ENCODE peak calls at places on chromosomes 11 and 22, in nine cellular contexts. K is COR-L47, O is hypothalamus, Y is OCI-LY7, L is neural progenitor cell, G is globus pallidus, Z is caudate nucleus, F is tibial nerve, X is heart right ventricle. D is an unnamed sample.

GRCh38 chr11:65833297-65834030 is at the start of gene SNX32:
- DNase-seq in G (peak; percentile 92), F (peak; percentile 93), L (peak; percentile 97), X (peak; percentile 95), Z (peak; percentile 88), K (peak; percentile 93), O (peak; percentile 91), Y (no peak), D (peak; percentile 93)

GRCh38 chr11:108235192-108235591 is 12.3 kb downstream of the ATM start:
- DNase-seq in G (no peak), Y (no peak), Z (no peak), L (no peak), O (no peak), F (no peak), X (no peak), K (no peak), D (no peak)

GRCh38 chr11:12439615-12440014 is 62.2 kb downstream of the PARVA start:
- DNase-seq in L (no peak), Y (peak; percentile 2), K (no peak), O (no peak), F (no peak), Z (no peak), X (no peak), G (no peak), D (no peak)

GRCh38 chr11:105004021-105004420 is 18.9 kb downstream of the CASP5 start:
- DNase-seq in Z (no peak), L (no peak), F (no peak), K (no peak), X (no peak), Y (no peak), O (no peak), G (no peak), D (no peak)

GRCh38 chr11:64659417-64660144 is 63.4 kb downstream of the NRXN2 start:
- DNase-seq in L (no peak), Y (no peak), X (no peak), Z (peak; percentile 28), O (no peak), G (no peak), K (no peak), F (no peak), D (peak; percentile 61)

GRCh38 chr11:115488945-115489344 is 15.3 kb downstream of the CADM1 start:
- DNase-seq in X (no peak), G (no peak), K (no peak), Y (no peak), O (no peak), Z (no peak), F (no peak), L (no peak), D (no peak)

GRCh38 chr11:68002943-68003845 is 703 bp downstream of the UNC93B1 start:
- DNase-seq in O (no peak), L (peak; percentile 62), G (no peak), F (no peak), Y (peak; percentile 68), X (no peak), K (no peak), Z (no peak), D (no peak)

GRCh38 chr11:125343086-125343731 is 152.9 kb downstream of the FEZ1 start:
- DNase-seq in Y (no peak), Z (no peak), L (no peak), K (no peak), O (no peak), F (no peak), X (no peak), G (no peak), D (no peak)

GRCh38 chr11:30481385-30481784 is 104.8 kb downstream of the MPPED2 start:
- DNase-seq in K (no peak), Y (no peak), X (no peak), Z (no peak), G (no peak), L (peak; percentile 57), F (no peak), O (no peak), D (no peak)

GRCh38 chr22:44795701-44796630 is 43.6 kb downstream of the ARHGAP8 start:
- DNase-seq in O (no peak), X (no peak), L (no peak), Z (no peak), Y (no peak), F (no peak), K (no peak), G (no peak), D (no peak)

GRCh38 chr11:9060700-9061111 is 30.7 kb downstream of the SCUBE2 start:
- DNase-seq in K (no peak), Z (no peak), O (no peak), Y (peak; percentile 19), G (no peak), F (no peak), X (no peak), L (peak; percentile 63), D (peak; percentile 39)

GRCh38 chr11:66698491-66698890 is 20.8 kb upstream of the RBM4B start:
- DNase-seq in O (no peak), L (no peak), Y (no peak), G (no peak), F (no peak), X (no peak), Z (no peak), K (no peak), D (no peak)

GRCh38 chr11:57515332-57516060 is at the start of gene SLC43A1:
- DNase-seq in F (peak; percentile 61), K (peak; percentile 12), Y (peak; percentile 63), X (peak; percentile 54), Z (no peak), G (no peak), L (peak; percentile 59), O (peak; percentile 15), D (no peak)

GRCh38 chr11:9774591-9775392 is 110.9 kb downstream of the SWAP70 start:
- DNase-seq in G (no peak), X (no peak), F (no peak), Z (no peak), Y (no peak), L (no peak), O (no peak), K (no peak), D (no peak)

GRCh38 chr22:28802595-28803087 is 2.3 kb upstream of the XBP1 start:
- DNase-seq in L (no peak), G (no peak), O (no peak), F (no peak), K (no peak), X (no peak), Y (peak; percentile 35), Z (no peak), D (no peak)

GRCh38 chr11:33375688-33376311 is 118.6 kb downstream of the HIPK3 start:
- DNase-seq in O (peak; percentile 40), F (no peak), Z (no peak), K (peak; percentile 25), L (peak; percentile 75), X (no peak), Y (peak; percentile 80), G (no peak), D (no peak)

GRCh38 chr22:21754523-21755128 is 19.0 kb upstream of the YPEL1 start:
- DNase-seq in L (no peak), F (no peak), Y (peak; percentile 72), X (no peak), Z (peak; percentile 22), K (no peak), O (no peak), G (no peak), D (no peak)

GRCh38 chr11:130451261-130452019 is 3.0 kb downstream of the ADAMTS15 start:
- DNase-seq in Y (no peak), O (no peak), F (peak; percentile 41), L (no peak), K (no peak), Z (no peak), G (no peak), X (peak; percentile 69), D (no peak)

GRCh38 chr11:78784321-78785061 is 209.8 kb upstream of the NARS2 start:
- DNase-seq in Z (no peak), Y (no peak), F (no peak), X (no peak), L (no peak), K (no peak), G (no peak), O (no peak), D (no peak)

GRCh38 chr11:119189393-119189792 is 4.1 kb downstream of the NHERF4 start:
- DNase-seq in F (no peak), X (no peak), K (no peak), Z (no peak), L (no peak), G (no peak), Y (no peak), O (no peak), D (no peak)

GRCh38 chr11:100709233-100709999 is 22.3 kb downstream of the ARHGAP42 start:
- DNase-seq in L (no peak), X (no peak), Y (no peak), O (no peak), F (no peak), G (no peak), K (no peak), Z (no peak), D (no peak)

GRCh38 chr22:48099251-48099650 is 1336.8 kb downstream of the TBC1D22A start:
- DNase-seq in X (no peak), O (no peak), L (no peak), G (no peak), Y (peak; percentile 66), K (no peak), F (no peak), Z (no peak), D (no peak)

GRCh38 chr11:45457649-45458048 is 171.5 kb upstream of the SYT13 start:
- DNase-seq in K (no peak), Z (no peak), G (no peak), L (no peak), Y (no peak), F (no peak), X (no peak), O (no peak), D (no peak)

GRCh38 chr22:49882519-49883293 is 29.1 kb downstream of the ZBED4 start:
- DNase-seq in K (no peak), G (peak; percentile 12), L (no peak), F (no peak), X (no peak), Y (no peak), Z (no peak), O (no peak), D (peak; percentile 7)

GRCh38 chr22:22110548-22111266 is 128.1 kb upstream of the TOP3B start:
- DNase-seq in O (peak; percentile 14), L (peak; percentile 62), G (peak; percentile 68), F (no peak), K (peak; percentile 25), Z (peak; percentile 46), Y (peak; percentile 95), X (peak; percentile 30), D (peak; percentile 76)